ENCODE peak calls at places on chromosomes 4 and X, in five cellular contexts. R, J, A, C and G are unnamed samples.

GRCh38 chr4:29002151-29002550 is 1718.0 kb upstream of the PCDH7 start:
- DNase-seq in A (no peak), R (no peak), J (no peak), C (no peak), G (no peak)

GRCh38 chr4:16764622-16765021 is 133.8 kb downstream of the LDB2 start:
- DNase-seq in A (peak; percentile 25), C (no peak), J (no peak), R (no peak), G (no peak)

GRCh38 chrX:153857348-153857903 is 27.1 kb upstream of the PDZD4 start:
- DNase-seq in J (no peak), R (no peak), A (no peak), C (no peak), G (no peak)

GRCh38 chr4:20760053-20760452 is 59.8 kb downstream of the PACRGL start:
- DNase-seq in J (no peak), R (no peak), C (no peak), A (peak; percentile 16), G (no peak)

GRCh38 chrX:39969099-39969825 is 128.5 kb downstream of the BCOR start:
- DNase-seq in R (no peak), A (no peak), C (no peak), J (no peak), G (no peak)

GRCh38 chrX:16920116-16920515 is 26.3 kb upstream of the REPS2 start:
- DNase-seq in C (no peak), R (no peak), J (no peak), A (peak; percentile 68), G (no peak)

GRCh38 chr4:153294631-153295030 is 49.9 kb upstream of the MND1 start:
- DNase-seq in R (no peak), A (no peak), J (no peak), C (no peak), G (no peak)

GRCh38 chrX:103628386-103629290 is at the start of gene TCEAL1:
- DNase-seq in J (peak; percentile 65), R (peak; percentile 60), A (peak; percentile 37), C (peak; percentile 47), G (peak; percentile 25)

GRCh38 chr4:184274288-184274951 is 56.7 kb upstream of the ENPP6 start:
- DNase-seq in C (no peak), R (no peak), A (no peak), J (no peak), G (no peak)

GRCh38 chrX:24424948-24425347 is 40.1 kb upstream of the PDK3 start:
- DNase-seq in A (peak; percentile 62), R (peak; percentile 63), J (peak; percentile 74), C (peak; percentile 25), G (no peak)

GRCh38 chr4:123867910-123868587 is 471.5 kb downstream of the SPRY1 start:
- DNase-seq in A (peak; percentile 43), J (no peak), C (no peak), R (no peak), G (no peak)

GRCh38 chr4:139247241-139247640 is 32.8 kb downstream of the MGARP start:
- DNase-seq in A (no peak), C (no peak), R (no peak), J (no peak), G (no peak)

GRCh38 chrX:129193357-129193756 is 329.9 kb downstream of the SMARCA1 start:
- DNase-seq in R (no peak), C (peak; percentile 30), J (no peak), A (no peak), G (no peak)

GRCh38 chrX:78945186-78945912 is at the start of gene P2RY10:
- DNase-seq in R (no peak), C (no peak), A (no peak), J (no peak), G (no peak)

GRCh38 chrX:27336466-27337091 is 126.6 kb downstream of the PPP4R3C start:
- DNase-seq in A (peak; percentile 19), J (no peak), C (no peak), R (no peak), G (peak; percentile 49)

GRCh38 chrX:69618803-69619202 is 2.9 kb downstream of the EDA start:
- DNase-seq in C (no peak), J (peak; percentile 22), R (no peak), A (peak; percentile 47), G (no peak)
- TF ChIP-seq CTCF in C (peak; percentile 58), J (peak; percentile 59), R (peak; percentile 54), A (peak; percentile 43), G (peak; percentile 65)

GRCh38 chr4:119315036-119315435 is 6.9 kb downstream of the FABP2 start:
- DNase-seq in J (no peak), A (no peak), C (no peak), R (no peak), G (no peak)

GRCh38 chr4:119310826-119311225 is 11.1 kb downstream of the FABP2 start:
- DNase-seq in J (no peak), A (no peak), C (no peak), R (no peak), G (no peak)

GRCh38 chr4:119313237-119313636 is 8.7 kb downstream of the FABP2 start:
- DNase-seq in A (peak; percentile 29), R (no peak), C (no peak), J (no peak), G (no peak)

GRCh38 chr4:119317996-119318395 is 3.9 kb downstream of the FABP2 start:
- DNase-seq in J (no peak), C (no peak), A (no peak), R (no peak), G (no peak)

DNA sequence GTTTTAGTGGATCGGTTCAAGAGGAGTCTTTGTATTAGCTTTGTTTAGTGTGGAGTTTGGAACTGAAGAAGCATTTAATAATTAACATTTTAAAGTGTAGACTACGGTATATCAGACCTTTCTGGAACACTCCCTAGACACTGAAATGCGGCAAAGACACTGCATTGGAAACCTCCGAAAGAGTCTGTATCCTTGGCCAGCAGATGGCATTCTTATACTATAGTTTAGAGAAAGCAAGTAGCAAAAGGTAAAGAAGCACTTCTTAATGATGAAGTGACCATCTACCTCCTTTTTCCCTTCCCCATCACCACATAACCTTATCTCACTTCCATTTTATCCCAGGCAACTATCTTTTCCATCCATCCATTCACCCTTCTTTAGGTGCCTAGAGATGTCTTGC is 7.6 kb downstream of the FABP2 start:
- DNase-seq in A (peak; percentile 68), C (no peak), R (peak; percentile 35), J (no peak), G (no peak)
- TF ChIP-seq CTCF in A (peak; percentile 55), C (peak; percentile 72), R (peak; percentile 19), J (peak; percentile 35), G (peak; percentile 69)

DNA sequence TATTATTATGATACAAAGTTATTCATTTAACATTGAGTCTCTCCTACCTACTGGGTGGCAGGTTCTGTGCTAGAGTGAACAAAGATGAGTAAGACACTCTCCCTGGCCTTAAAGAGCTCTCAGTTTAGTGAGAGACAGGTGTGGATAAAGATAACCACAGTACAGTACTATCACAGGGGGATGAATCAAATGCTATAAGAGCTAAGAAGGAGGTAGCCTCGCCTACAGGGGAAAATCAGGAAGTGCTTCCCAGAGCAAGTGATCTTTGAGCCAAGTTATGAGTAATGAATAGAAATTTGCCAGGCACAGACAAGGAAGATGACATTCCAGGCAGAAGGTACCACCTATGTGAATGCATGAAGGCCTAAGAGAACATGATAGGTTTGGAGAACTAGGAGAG is 3.4 kb upstream of the IGBP1 start:
- DNase-seq in A (peak; percentile 1), C (no peak), R (no peak), J (no peak), G (no peak)
- TF ChIP-seq CTCF in A (no peak), C (no peak), R (no peak), J (no peak), G (no peak)

GRCh38 chrX:93259029-93259428 is 414.3 kb downstream of the NAP1L3 start:
- DNase-seq in R (no peak), C (no peak), J (no peak), A (no peak), G (no peak)
- TF ChIP-seq CTCF in R (no peak), C (no peak), J (no peak), A (no peak), G (peak; percentile 51)

GRCh38 chrX:100696699-100697351 is 35.1 kb downstream of the SYTL4 start:
- DNase-seq in A (no peak), C (no peak), J (no peak), R (no peak), G (no peak)
- TF ChIP-seq CTCF in A (no peak), C (no peak), J (no peak), R (no peak), G (no peak)

GRCh38 chr4:61541474-61541873 is 341.3 kb downstream of the ADGRL3 start:
- DNase-seq in A (no peak), R (no peak), C (no peak), J (no peak), G (no peak)
- TF ChIP-seq CTCF in A (peak; percentile 39), R (no peak), C (no peak), J (no peak), G (peak; percentile 45)

GRCh38 chr4:46886711-46887110 is 22.3 kb downstream of the COX7B2 start:
- DNase-seq in C (no peak), J (no peak), A (peak; percentile 9), R (no peak), G (no peak)
- TF ChIP-seq CTCF in C (peak; percentile 32), J (no peak), A (peak; percentile 32), R (peak; percentile 25), G (peak; percentile 62)

GRCh38 chr4:14749910-14750309 is 252.4 kb upstream of the CPEB2 start:
- DNase-seq in J (no peak), A (peak; percentile 26), R (peak; percentile 9), C (peak; percentile 29), G (no peak)
- TF ChIP-seq CTCF in J (no peak), A (peak; percentile 19), R (no peak), C (peak; percentile 71), G (peak; percentile 51)